ENCODE peak calls at places on chromosomes 5 and 9, in ten cellular contexts. N, X, U, V, T, E, P, S, Z and O are unnamed samples.

GRCh38 chr5:147101654-147102053 is 133.2 kb upstream of the STK32A start:
- DNase-seq in N (no peak), X (no peak), U (peak), V (no peak), T (no peak), E (no peak), P (no peak), S (no peak), Z (no peak), O (no peak)

GRCh38 chr9:714675-715074 is 126.8 kb upstream of the DMRT1 start:
- DNase-seq in N (no peak), X (no peak), U (peak), V (no peak), T (no peak), E (no peak), P (no peak), S (no peak), Z (no peak), O (no peak)

GRCh38 chr5:126062471-126062870 is 360.7 kb upstream of the GRAMD2B start:
- DNase-seq in N (no peak), X (no peak), U (no peak), V (no peak), T (no peak), E (no peak), P (no peak), S (no peak), Z (no peak), O (no peak)

GRCh38 chr5:153618307-153618706 is 127.8 kb downstream of the GRIA1 start:
- DNase-seq in N (no peak), X (no peak), U (no peak), V (no peak), T (no peak), E (no peak), P (no peak), S (no peak), Z (no peak), O (no peak)

GRCh38 chr9:107036367-107036766 is 173.4 kb downstream of the ZNF462 start:
- DNase-seq in N (no peak), X (no peak), U (no peak), V (no peak), T (no peak), E (no peak), P (no peak), S (no peak), Z (no peak), O (no peak)

GRCh38 chr9:84189901-84190300 is 150.7 kb downstream of the SLC28A3 start:
- DNase-seq in N (no peak), X (no peak), U (no peak), V (no peak), T (no peak), E (no peak), P (peak), S (no peak), Z (no peak), O (no peak)

GRCh38 chr5:68538886-68539420 is 323.4 kb downstream of the PIK3R1 start:
- DNase-seq in N (no peak), X (no peak), U (no peak), V (no peak), T (no peak), E (no peak), P (no peak), S (no peak), Z (no peak), O (no peak)

GRCh38 chr9:122190597-122191381 is 31.1 kb downstream of the MORN5 start:
- DNase-seq in N (peak), X (no peak), U (no peak), V (no peak), T (no peak), E (peak), P (no peak), S (no peak), Z (no peak), O (no peak)

GRCh38 chr5:82610686-82611085 is 332.5 kb upstream of the RPS23 start:
- DNase-seq in N (no peak), X (no peak), U (no peak), V (no peak), T (no peak), E (no peak), P (no peak), S (no peak), Z (no peak), O (no peak)

GRCh38 chr5:51373880-51374523 is 9.2 kb upstream of the ISL1 start:
- DNase-seq in N (peak), X (no peak), U (no peak), V (no peak), T (no peak), E (no peak), P (no peak), S (no peak), Z (no peak), O (no peak)

GRCh38 chr9:83062653-83063527 is at the start of gene RASEF:
- DNase-seq in N (peak), X (peak), U (no peak), V (no peak), T (no peak), E (no peak), P (peak), S (peak), Z (peak), O (no peak)

GRCh38 chr5:72280655-72281069 is 39.4 kb downstream of the MRPS27 start:
- DNase-seq in N (no peak), X (no peak), U (peak), V (peak), T (no peak), E (no peak), P (peak), S (no peak), Z (peak), O (no peak)

GRCh38 chr5:79511945-79512493 is 1.9 kb downstream of the HOMER1 start:
- DNase-seq in N (no peak), X (no peak), U (peak), V (no peak), T (no peak), E (no peak), P (no peak), S (no peak), Z (no peak), O (no peak)

GRCh38 chr5:114665551-114665950 is 303.7 kb downstream of the KCNN2 start:
- DNase-seq in N (no peak), X (no peak), U (no peak), V (no peak), T (no peak), E (no peak), P (peak), S (no peak), Z (no peak), O (no peak)

GRCh38 chr9:131733601-131734061 is 6.2 kb downstream of the RAPGEF1 start:
- DNase-seq in N (peak), X (no peak), U (peak), V (no peak), T (no peak), E (no peak), P (peak), S (peak), Z (peak), O (no peak)

GRCh38 chr9:7137571-7137970 is 379.8 kb downstream of the KDM4C start:
- DNase-seq in N (no peak), X (no peak), U (no peak), V (no peak), T (no peak), E (no peak), P (no peak), S (no peak), Z (no peak), O (no peak)

GRCh38 chr5:89573336-89573735 is 690.4 kb upstream of the MEF2C start:
- DNase-seq in N (no peak), X (no peak), U (no peak), V (no peak), T (no peak), E (no peak), P (no peak), S (no peak), Z (no peak), O (no peak)

GRCh38 chr5:66814146-66814991 is 218.2 kb downstream of the MAST4 start:
- DNase-seq in N (peak), X (no peak), U (peak), V (no peak), T (no peak), E (no peak), P (peak), S (no peak), Z (peak), O (peak)

GRCh38 chr5:175353876-175354275 is 90.1 kb downstream of the DRD1 start:
- DNase-seq in N (no peak), X (no peak), U (no peak), V (no peak), T (no peak), E (no peak), P (no peak), S (no peak), Z (no peak), O (no peak)

GRCh38 chr5:143403607-143404415 is at the start of gene NR3C1:
- DNase-seq in N (peak), X (peak), U (peak), V (peak), T (peak), E (peak), P (peak), S (peak), Z (peak), O (peak)

GRCh38 chr9:107016383-107016782 is 153.4 kb downstream of the ZNF462 start:
- DNase-seq in N (no peak), X (no peak), U (no peak), V (no peak), T (no peak), E (no peak), P (no peak), S (no peak), Z (no peak), O (no peak)

GRCh38 chr9:74772126-74772525 is 115.6 kb downstream of the TRPM6 start:
- DNase-seq in N (no peak), X (no peak), U (no peak), V (no peak), T (no peak), E (no peak), P (no peak), S (no peak), Z (no peak), O (no peak)

GRCh38 chr5:124353016-124353415 is 393.4 kb downstream of the ZNF608 start:
- DNase-seq in N (no peak), X (no peak), U (no peak), V (no peak), T (no peak), E (no peak), P (no peak), S (no peak), Z (no peak), O (no peak)

GRCh38 chr9:8659121-8659520 is 859.5 kb upstream of the DMAC1 start:
- DNase-seq in N (no peak), X (no peak), U (no peak), V (no peak), T (no peak), E (no peak), P (no peak), S (no peak), Z (no peak), O (no peak)

GRCh38 chr5:164002653-164003052 is 497.2 kb downstream of the MAT2B start:
- DNase-seq in N (no peak), X (no peak), U (peak), V (no peak), T (no peak), E (peak), P (no peak), S (no peak), Z (peak), O (no peak)

GRCh38 chr5:612498-613424 is 621 bp downstream of the CEP72 start:
- DNase-seq in N (peak), X (no peak), U (peak), V (no peak), T (no peak), E (peak), P (peak), S (no peak), Z (peak), O (no peak)

GRCh38 chr9:98787766-98788335 is 8.5 kb downstream of the ANKS6 start:
- DNase-seq in N (peak), X (no peak), U (no peak), V (no peak), T (no peak), E (no peak), P (no peak), S (no peak), Z (no peak), O (no peak)

GRCh38 chr5:12795333-12795663 is 891.1 kb upstream of the CTNND2 start:
- DNase-seq in N (no peak), X (no peak), U (no peak), V (no peak), T (no peak), E (no peak), P (no peak), S (no peak), Z (no peak), O (no peak)

GRCh38 chr5:150486402-150487198 is 21.3 kb upstream of the NDST1 start:
- DNase-seq in N (peak), X (peak), U (peak), V (no peak), T (peak), E (no peak), P (peak), S (peak), Z (peak), O (no peak)

GRCh38 chr5:57302164-57302563 is 128.3 kb downstream of the GPBP1 start:
- DNase-seq in N (peak), X (no peak), U (peak), V (no peak), T (no peak), E (no peak), P (peak), S (peak), Z (peak), O (no peak)

GRCh38 chr9:18075253-18075977 is 398.5 kb upstream of the ADAMTSL1 start:
- DNase-seq in N (peak), X (no peak), U (no peak), V (no peak), T (no peak), E (no peak), P (no peak), S (no peak), Z (no peak), O (no peak)

GRCh38 chr5:443239-444151 is 519 bp downstream of the EXOC3 start:
- DNase-seq in N (peak), X (peak), U (no peak), V (peak), T (peak), E (peak), P (no peak), S (peak), Z (no peak), O (no peak)

GRCh38 chr5:76813982-76814562 is 4.8 kb upstream of the F2RL1 start:
- DNase-seq in N (no peak), X (no peak), U (peak), V (no peak), T (no peak), E (no peak), P (no peak), S (peak), Z (peak), O (no peak)

GRCh38 chr9:133971121-133971951 is 20.8 kb downstream of the VAV2 start:
- DNase-seq in N (no peak), X (peak), U (no peak), V (no peak), T (no peak), E (no peak), P (no peak), S (no peak), Z (no peak), O (no peak)

GRCh38 chr5:111530298-111530740 is 18.0 kb upstream of the STARD4 start:
- DNase-seq in N (peak), X (peak), U (peak), V (peak), T (peak), E (no peak), P (no peak), S (no peak), Z (peak), O (peak)

GRCh38 chr5:88727705-88728313 is 155.2 kb downstream of the MEF2C start:
- DNase-seq in N (no peak), X (no peak), U (peak), V (no peak), T (no peak), E (no peak), P (no peak), S (no peak), Z (peak), O (no peak)

GRCh38 chr5:65830856-65831255 is 95.5 kb upstream of the ERBIN start:
- DNase-seq in N (no peak), X (no peak), U (no peak), V (no peak), T (no peak), E (no peak), P (no peak), S (no peak), Z (no peak), O (no peak)

GRCh38 chr9:36336511-36336910 is 63.6 kb downstream of the RNF38 start:
- DNase-seq in N (no peak), X (no peak), U (peak), V (no peak), T (no peak), E (no peak), P (no peak), S (no peak), Z (peak), O (no peak)

GRCh38 chr5:177456591-177456964 is 10.0 kb downstream of the PRR7 start:
- DNase-seq in N (no peak), X (no peak), U (no peak), V (no peak), T (no peak), E (no peak), P (no peak), S (no peak), Z (no peak), O (no peak)
- TF ChIP-seq CTCF in N (no peak), X (no peak), U (no peak), V (no peak), T (peak), E (no peak), P (no peak), S (peak), Z (no peak), O (no peak)

GRCh38 chr5:52799358-52799982 is 11.8 kb downstream of the ITGA1 start:
- DNase-seq in N (peak), X (peak), U (peak), V (peak), T (peak), E (peak), P (peak), S (peak), Z (peak), O (no peak)

GRCh38 chr5:52802272-52803011 is 14.7 kb downstream of the ITGA1 start:
- DNase-seq in N (no peak), X (no peak), U (peak), V (no peak), T (no peak), E (no peak), P (no peak), S (no peak), Z (no peak), O (no peak)

GRCh38 chr5:52800394-52801213 is 12.9 kb downstream of the ITGA1 start:
- DNase-seq in N (peak), X (peak), U (peak), V (peak), T (peak), E (peak), P (peak), S (peak), Z (peak), O (no peak)

GRCh38 chr5:52799983-52800393 is 12.3 kb downstream of the ITGA1 start:
- DNase-seq in N (peak), X (peak), U (peak), V (peak), T (peak), E (peak), P (peak), S (peak), Z (peak), O (peak)

DNA sequence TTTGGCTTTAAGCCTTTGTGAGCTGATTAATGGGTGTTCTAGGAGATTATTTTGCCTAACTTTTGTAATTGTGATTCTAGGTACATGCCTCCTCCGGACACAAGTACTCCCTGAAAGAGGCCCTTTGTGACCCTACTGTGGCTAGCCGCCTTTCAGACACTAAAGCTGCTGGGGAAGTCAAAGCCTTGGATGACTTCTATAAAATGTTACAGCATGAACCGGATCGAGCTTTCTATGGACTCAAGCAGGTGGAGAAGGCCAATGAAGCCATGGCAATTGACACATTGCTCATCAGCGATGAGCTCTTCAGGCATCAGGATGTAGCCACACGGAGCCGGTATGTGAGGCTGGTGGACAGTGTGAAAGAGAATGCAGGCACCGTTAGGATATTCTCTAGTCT is 13.6 kb downstream of the ITGA1 start:
- DNase-seq in N (no peak), X (no peak), U (peak), V (no peak), T (no peak), E (no peak), P (peak), S (no peak), Z (peak), O (no peak)
- H3K4me3 ChIP-seq in N (peak), X (peak), U (peak), V (peak), T (peak), E (peak), P (peak), S (peak), Z (peak), O (peak)

GRCh38 chr5:133260715-133261114 is 208.9 kb downstream of the HSPA4 start:
- DNase-seq in N (no peak), X (no peak), U (no peak), V (no peak), T (no peak), E (no peak), P (no peak), S (no peak), Z (peak), O (no peak)
- TF ChIP-seq CTCF in N (no peak), X (no peak), U (peak), V (no peak), T (no peak), E (no peak), P (no peak), S (no peak), Z (peak), O (peak)

GRCh38 chr5:136446565-136446964 is 81.2 kb upstream of the TRPC7 start:
- DNase-seq in N (no peak), X (no peak), U (no peak), V (no peak), T (no peak), E (no peak), P (no peak), S (no peak), Z (no peak), O (no peak)
- H3K4me3 ChIP-seq in N (no peak), X (no peak), U (no peak), V (no peak), T (no peak), E (no peak), P (peak), S (no peak), Z (no peak), O (no peak)

GRCh38 chr5:14849516-14850294 is 21.9 kb downstream of the ANKH start:
- DNase-seq in N (no peak), X (no peak), U (no peak), V (no peak), T (no peak), E (no peak), P (no peak), S (peak), Z (peak), O (no peak)
- TF ChIP-seq CTCF in N (no peak), X (no peak), U (no peak), V (no peak), T (no peak), E (no peak), P (no peak), S (no peak), Z (no peak), O (no peak)

DNA sequence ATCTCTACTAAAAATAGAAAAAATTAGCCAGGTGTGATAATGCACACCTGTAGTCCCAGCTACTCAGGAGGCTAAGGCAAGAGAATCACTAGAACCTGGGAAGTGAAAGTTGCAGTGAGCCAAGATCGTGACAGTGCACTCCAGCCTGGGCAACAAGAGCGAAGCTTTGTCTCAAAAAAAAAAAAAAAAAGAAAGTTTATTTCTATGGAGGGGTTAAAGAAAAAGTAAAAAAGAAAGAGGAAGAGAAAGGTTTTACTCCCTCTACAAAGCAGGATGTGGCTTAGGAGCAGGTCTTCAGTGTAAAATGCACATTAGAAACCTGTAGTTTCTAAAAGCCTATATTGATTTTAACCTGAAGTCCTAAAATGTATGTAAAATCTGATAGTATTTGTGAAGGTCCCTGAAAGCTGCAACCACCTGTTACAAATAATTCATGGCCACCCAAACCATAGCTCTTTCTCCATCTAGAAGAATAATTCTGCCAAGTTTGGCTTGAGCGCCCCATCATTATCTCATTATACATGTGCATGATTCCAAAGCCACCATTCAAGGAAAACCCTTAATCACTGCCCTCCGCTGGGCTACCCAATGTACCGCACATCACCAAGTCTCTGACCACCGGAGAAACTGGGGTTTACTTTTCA is 3.4 kb downstream of the FNBP1 start:
- DNase-seq in N (no peak), X (no peak), U (no peak), V (no peak), T (no peak), E (no peak), P (no peak), S (no peak), Z (peak), O (peak)
- H3K4me3 ChIP-seq in N (no peak), X (peak), U (no peak), V (no peak), T (no peak), E (no peak), P (no peak), S (no peak), Z (no peak), O (peak)